ENCODE peak calls at places on chromosomes 4 and X, in five cellular contexts. H is foreskin fibroblast; I is AG04450; Q is SK-N-SH; U is CD8-positive, alpha-beta T cell. V is an unnamed sample.

GRCh38 chr4:101227715-101228114 is 119.6 kb downstream of the PPP3CA start:
- DNase-seq in H (no peak), I (no peak), Q (no peak), U (no peak), V (no peak)

GRCh38 chr4:161203865-161204264 is 959.9 kb downstream of the FSTL5 start:
- DNase-seq in H (no peak), I (no peak), Q (no peak), U (no peak), V (no peak)

GRCh38 chr4:75940692-75941253 is at the start of gene NAAA:
- DNase-seq in H (peak), I (no peak), Q (peak), U (peak), V (peak)

GRCh38 chr4:106312377-106312776 is 3.6 kb downstream of the TBCK start:
- DNase-seq in H (peak), I (no peak), Q (no peak), U (no peak), V (no peak)

GRCh38 chr4:163920426-163920825 is 425.9 kb downstream of the TMA16 start:
- DNase-seq in H (no peak), I (no peak), Q (no peak), U (no peak), V (no peak)

GRCh38 chr4:147157860-147158701 is 212.4 kb upstream of the TTC29 start:
- DNase-seq in H (peak), I (no peak), Q (peak), U (no peak), V (peak)

GRCh38 chr4:163111588-163111987 is 55.1 kb downstream of the NAF1 start:
- DNase-seq in H (peak), I (no peak), Q (peak), U (no peak), V (no peak)

GRCh38 chr4:73259552-73260140 is 1.0 kb upstream of the ANKRD17 start:
- DNase-seq in H (no peak), I (no peak), Q (no peak), U (no peak), V (no peak)

GRCh38 chrX:10126044-10126443 is 30.7 kb upstream of the CLCN4 start:
- DNase-seq in H (no peak), I (no peak), Q (no peak), U (no peak), V (no peak)

GRCh38 chrX:152899874-152900719 is 2.2 kb downstream of the ZNF185 start:
- DNase-seq in H (no peak), I (no peak), Q (no peak), U (no peak), V (no peak)

GRCh38 chrX:39953879-39954278 is 143.9 kb downstream of the BCOR start:
- DNase-seq in H (peak), I (peak), Q (no peak), U (no peak), V (peak)

GRCh38 chr4:107317596-107317995 is 281.5 kb upstream of the DKK2 start:
- DNase-seq in H (peak), I (no peak), Q (no peak), U (no peak), V (no peak)

GRCh38 chrX:124393238-124393637 is 46.9 kb downstream of the SH2D1A start:
- DNase-seq in H (no peak), I (no peak), Q (no peak), U (no peak), V (no peak)

GRCh38 chr4:40916880-40917279 is 167.1 kb downstream of the NSUN7 start:
- DNase-seq in H (no peak), I (no peak), Q (no peak), U (no peak), V (peak)

GRCh38 chrX:153941331-153942252 is 2.9 kb downstream of the RENBP start:
- DNase-seq in H (no peak), I (no peak), Q (no peak), U (no peak), V (no peak)

GRCh38 chr4:109079731-109080130 is 222.7 kb downstream of the COL25A1 start:
- DNase-seq in H (peak), I (no peak), Q (no peak), U (no peak), V (no peak)

GRCh38 chrX:43633757-43634156 is 22.3 kb upstream of the MAOA start:
- DNase-seq in H (no peak), I (no peak), Q (no peak), U (no peak), V (no peak)

GRCh38 chr4:98890698-98891097 is 38.2 kb downstream of the EIF4E start:
- DNase-seq in H (no peak), I (no peak), Q (no peak), U (no peak), V (no peak)

GRCh38 chr4:89586864-89587263 is 250.1 kb downstream of the SNCA start:
- DNase-seq in H (peak), I (no peak), Q (no peak), U (no peak), V (no peak)

GRCh38 chr4:6245246-6246169 is 24.1 kb upstream of the WFS1 start:
- DNase-seq in H (peak), I (no peak), Q (peak), U (no peak), V (peak)

GRCh38 chrX:131235768-131236167 is 53.3 kb downstream of the IGSF1 start:
- DNase-seq in H (no peak), I (no peak), Q (no peak), U (no peak), V (no peak)

GRCh38 chrX:134013528-134013927 is 28.1 kb upstream of the GPC3 start:
- DNase-seq in H (no peak), I (no peak), Q (no peak), U (no peak), V (no peak)

GRCh38 chrX:153245288-153245731 is 66.2 kb downstream of the MAGEA1 start:
- DNase-seq in H (no peak), I (no peak), Q (no peak), U (no peak), V (no peak)

GRCh38 chr4:60201052-60201673 is 999.0 kb upstream of the ADGRL3 start:
- DNase-seq in H (peak), I (peak), Q (peak), U (no peak), V (no peak)

GRCh38 chr4:151940290-151940689 is 179.5 kb upstream of the GATB start:
- DNase-seq in H (no peak), I (no peak), Q (no peak), U (peak), V (no peak)

GRCh38 chr4:121822796-121823504 is 733 bp downstream of the CCNA2 start:
- DNase-seq in H (peak), I (no peak), Q (peak), U (peak), V (no peak)

GRCh38 chr4:8760561-8760960 is 111.1 kb downstream of the HMX1 start:
- DNase-seq in H (no peak), I (no peak), Q (no peak), U (no peak), V (no peak)

GRCh38 chrX:49171752-49172279 is at the start of gene PLP2:
- DNase-seq in H (peak), I (no peak), Q (peak), U (peak), V (peak)

GRCh38 chr4:47031713-47032404 is 492 bp downstream of the GABRB1 start:
- DNase-seq in H (peak), I (no peak), Q (peak), U (no peak), V (no peak)

GRCh38 chrX:25726539-25726938 is 411.6 kb upstream of the MAGEB18 start:
- DNase-seq in H (peak), I (no peak), Q (no peak), U (no peak), V (no peak)

GRCh38 chrX:25717122-25717521 is 421.0 kb upstream of the MAGEB18 start:
- DNase-seq in H (no peak), I (no peak), Q (no peak), U (no peak), V (no peak)

DNA sequence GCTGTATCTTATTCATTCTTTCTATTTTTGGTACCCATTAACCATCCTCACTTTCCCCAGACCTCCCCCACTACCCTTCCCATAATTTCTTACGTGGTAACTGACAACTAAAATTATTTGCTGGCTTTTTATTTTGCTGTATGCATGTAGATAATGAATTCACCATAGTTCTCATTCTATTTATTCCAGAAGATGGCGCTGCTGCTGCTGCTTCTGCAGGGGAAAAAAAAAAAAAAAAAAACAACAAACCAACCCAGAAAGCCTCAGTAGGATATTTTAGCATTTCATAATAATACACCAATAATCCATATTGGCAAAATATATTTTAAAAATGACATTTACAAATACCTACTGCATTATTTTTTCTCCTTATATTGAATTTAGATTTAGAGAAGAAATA is 416.6 kb upstream of the MAGEB18 start:
- DNase-seq in H (peak), I (no peak), Q (no peak), U (no peak), V (no peak)
- TF ChIP-seq CTCF in H (no peak), I (peak), Q (peak), U (no peak), V (peak)

GRCh38 chr4:182918044-182918607 is 940 bp upstream of the DCTD start:
- DNase-seq in H (no peak), I (no peak), Q (no peak), U (no peak), V (no peak)
- H3K4me3 ChIP-seq in H (peak), I (peak), Q (peak), U (peak), V (peak)

GRCh38 chrX:112868586-112868985 is 28.0 kb upstream of the AMOT start:
- DNase-seq in H (no peak), I (no peak), Q (no peak), U (no peak), V (no peak)

GRCh38 chrX:112863850-112864249 is 23.2 kb upstream of the AMOT start:
- DNase-seq in H (no peak), I (no peak), Q (no peak), U (no peak), V (no peak)

GRCh38 chrX:112866175-112866574 is 25.5 kb upstream of the AMOT start:
- DNase-seq in H (no peak), I (no peak), Q (no peak), U (no peak), V (no peak)

GRCh38 chrX:112865464-112866025 is 24.9 kb upstream of the AMOT start:
- DNase-seq in H (no peak), I (no peak), Q (no peak), U (no peak), V (no peak)

DNA sequence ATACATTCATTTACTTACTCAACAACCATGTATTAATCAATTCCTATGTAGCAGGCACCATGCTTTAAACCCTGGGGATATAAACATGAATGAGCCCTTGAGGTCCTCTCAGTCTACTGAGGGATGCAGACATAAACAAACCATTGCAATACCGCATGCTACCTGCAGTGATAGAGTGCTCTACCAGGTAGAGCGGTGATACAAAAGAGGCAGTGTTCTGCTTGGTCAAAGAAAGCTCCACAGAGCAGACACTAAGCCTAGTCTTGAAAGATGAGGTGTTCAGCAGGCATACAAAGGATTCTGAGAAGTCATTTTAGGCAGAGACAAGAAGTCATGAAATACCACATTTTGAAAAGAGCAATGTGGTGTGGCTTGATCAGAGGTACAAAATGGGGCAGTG is 26.9 kb upstream of the AMOT start:
- DNase-seq in H (no peak), I (no peak), Q (no peak), U (no peak), V (no peak)
- TF ChIP-seq CTCF in H (no peak), I (no peak), Q (no peak), U (no peak), V (no peak)

DNA sequence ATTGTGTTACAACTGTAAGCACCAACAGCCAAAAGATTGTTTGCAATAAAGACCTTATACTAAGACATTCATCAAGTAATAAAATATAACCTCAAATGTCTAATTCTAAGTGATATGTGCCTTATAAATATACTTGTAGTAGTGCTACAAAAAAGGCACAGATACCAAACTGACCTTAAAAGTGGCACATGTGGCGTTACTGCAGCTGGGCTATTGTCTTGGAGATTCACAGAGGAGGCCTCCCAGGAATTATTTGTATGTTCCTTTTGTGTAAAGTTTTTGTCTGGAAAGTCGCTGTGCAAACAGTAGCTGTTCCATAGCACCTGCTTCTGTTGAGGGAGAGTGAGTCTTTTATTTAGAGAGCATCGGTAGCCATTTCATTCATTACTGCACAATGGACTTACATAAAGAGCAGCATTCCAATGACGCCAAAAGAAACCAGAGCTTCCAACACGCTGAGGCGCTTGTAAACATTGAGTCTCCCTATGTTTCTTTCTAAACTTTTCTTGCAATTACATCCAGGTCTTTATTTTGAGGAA is 143.7 kb downstream of the RPA4 start:
- DNase-seq in H (no peak), I (no peak), Q (no peak), U (no peak), V (no peak)
- H3K4me3 ChIP-seq in H (no peak), I (no peak), Q (no peak), U (no peak), V (no peak)

DNA sequence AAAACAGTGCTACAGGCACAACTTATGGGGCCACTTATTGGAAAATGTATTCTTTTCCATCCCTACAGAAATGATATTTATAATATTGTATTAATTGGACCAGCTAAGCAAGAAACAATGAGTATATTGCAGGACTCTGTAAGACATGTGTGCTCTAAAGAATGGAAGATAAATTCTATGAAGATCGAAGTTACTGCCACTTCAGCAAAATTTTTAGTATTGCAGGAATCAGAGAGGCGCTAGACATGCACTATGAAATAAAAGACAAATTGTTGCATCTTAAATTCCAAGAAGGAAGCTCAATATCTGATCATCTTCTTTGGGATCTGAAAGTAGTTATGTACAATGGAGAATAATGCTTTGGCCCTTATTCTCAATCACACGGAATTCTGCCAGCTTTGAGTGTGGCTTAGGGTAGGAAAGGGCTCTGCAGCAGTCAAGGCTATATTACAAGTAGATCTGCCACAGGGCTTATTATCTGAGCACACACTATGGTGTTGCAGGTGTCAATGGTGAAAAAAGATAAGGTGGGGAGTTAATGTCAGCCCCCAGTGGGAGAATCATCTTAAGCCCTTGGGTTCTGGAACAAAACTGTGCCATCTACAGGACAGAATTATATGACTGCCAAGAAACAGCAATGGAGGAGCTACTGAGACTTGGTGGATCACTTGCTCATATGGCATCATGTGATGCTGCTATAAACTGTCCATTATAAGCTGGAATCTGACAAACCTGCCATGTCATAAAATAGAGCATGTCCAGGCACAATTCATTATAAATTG is 334.0 kb upstream of the NDST3 start:
- DNase-seq in H (no peak), I (no peak), Q (no peak), U (no peak), V (no peak)
- TF ChIP-seq CTCF in H (no peak), I (peak), Q (peak), U (no peak), V (no peak)